ENCODE peak calls at places on chromosome 16, in four cellular contexts. One of them, this sample, is unnamed.

GRCh38 chr16:4957420-4957719 is 760 bp upstream of the SEC14L5 start:
- DNase-seq in stomach: peak
- DNase-seq in CD8-positive, alpha-beta memory T cell: no peak
- DNase-seq in heart right ventricle: no peak
- DNase-seq in this sample: no peak

GRCh38 chr16:4534151-4534790 is 4.3 kb downstream of the CDIP1 start:
- DNase-seq in CD8-positive, alpha-beta memory T cell: peak
- DNase-seq in heart right ventricle: no peak
- DNase-seq in stomach: no peak
- DNase-seq in this sample: no peak

GRCh38 chr16:71894229-71894920 is 956 bp upstream of the IST1 start:
- DNase-seq in stomach: peak
- DNase-seq in heart right ventricle: peak
- DNase-seq in CD8-positive, alpha-beta memory T cell: peak
- DNase-seq in this sample: peak

GRCh38 chr16:31105677-31106213 is 2.4 kb upstream of the BCKDK start:
- DNase-seq in CD8-positive, alpha-beta memory T cell: peak
- DNase-seq in heart right ventricle: peak
- DNase-seq in stomach: peak
- DNase-seq in this sample: peak

GRCh38 chr16:64858076-64858475 is 263.8 kb downstream of the CDH11 start:
- DNase-seq in heart right ventricle: no peak
- DNase-seq in stomach: no peak
- DNase-seq in CD8-positive, alpha-beta memory T cell: no peak
- DNase-seq in this sample: no peak

GRCh38 chr16:67645397-67646121 is 615 bp downstream of the CARMIL2 start:
- DNase-seq in stomach: no peak
- DNase-seq in CD8-positive, alpha-beta memory T cell: no peak
- DNase-seq in heart right ventricle: no peak
- DNase-seq in this sample: no peak

GRCh38 chr16:3094289-3095027 is 4.6 kb downstream of the ZSCAN10 start:
- DNase-seq in heart right ventricle: no peak
- DNase-seq in stomach: peak
- DNase-seq in CD8-positive, alpha-beta memory T cell: peak
- DNase-seq in this sample: peak

GRCh38 chr16:70688266-70688742 is 2.5 kb upstream of the MTSS2 start:
- DNase-seq in stomach: peak
- DNase-seq in CD8-positive, alpha-beta memory T cell: no peak
- DNase-seq in heart right ventricle: no peak
- DNase-seq in this sample: no peak

GRCh38 chr16:23557779-23558330 is 328 bp downstream of the UBFD1 start:
- DNase-seq in heart right ventricle: peak
- DNase-seq in CD8-positive, alpha-beta memory T cell: peak
- DNase-seq in stomach: no peak
- DNase-seq in this sample: no peak

GRCh38 chr16:75924397-75924796 is 198.1 kb upstream of the CPHXL start:
- DNase-seq in stomach: no peak
- DNase-seq in heart right ventricle: no peak
- DNase-seq in CD8-positive, alpha-beta memory T cell: no peak
- DNase-seq in this sample: no peak

GRCh38 chr16:1082266-1082951 is 9.9 kb downstream of the SSTR5 start:
- DNase-seq in stomach: no peak
- DNase-seq in heart right ventricle: no peak
- DNase-seq in CD8-positive, alpha-beta memory T cell: no peak
- DNase-seq in this sample: no peak

GRCh38 chr16:7745321-7745720 is 412.7 kb downstream of the RBFOX1 start:
- DNase-seq in CD8-positive, alpha-beta memory T cell: no peak
- DNase-seq in stomach: no peak
- DNase-seq in heart right ventricle: no peak
- DNase-seq in this sample: no peak

GRCh38 chr16:88697831-88698693 is 8.1 kb downstream of the RNF166 start:
- DNase-seq in heart right ventricle: no peak
- DNase-seq in CD8-positive, alpha-beta memory T cell: no peak
- DNase-seq in stomach: no peak
- DNase-seq in this sample: no peak

GRCh38 chr16:4358831-4359561 is 7.9 kb upstream of the PAM16 start:
- DNase-seq in CD8-positive, alpha-beta memory T cell: peak
- DNase-seq in stomach: peak
- DNase-seq in heart right ventricle: peak
- DNase-seq in this sample: peak

GRCh38 chr16:12439443-12440232 is 364.0 kb downstream of the CPPED1 start:
- DNase-seq in CD8-positive, alpha-beta memory T cell: no peak
- DNase-seq in stomach: no peak
- DNase-seq in heart right ventricle: no peak
- DNase-seq in this sample: no peak

GRCh38 chr16:24291932-24292331 is 35.8 kb downstream of the CACNG3 start:
- DNase-seq in CD8-positive, alpha-beta memory T cell: no peak
- DNase-seq in heart right ventricle: no peak
- DNase-seq in stomach: no peak
- DNase-seq in this sample: no peak

GRCh38 chr16:35146031-35146710 is 1686.8 kb downstream of the TP53TG3F start:
- DNase-seq in CD8-positive, alpha-beta memory T cell: no peak
- DNase-seq in heart right ventricle: no peak
- DNase-seq in stomach: no peak
- DNase-seq in this sample: no peak

GRCh38 chr16:86836503-86837125 is 258.3 kb downstream of the FOXL1 start:
- DNase-seq in CD8-positive, alpha-beta memory T cell: no peak
- DNase-seq in heart right ventricle: no peak
- DNase-seq in stomach: no peak
- DNase-seq in this sample: no peak

GRCh38 chr16:88819126-88819525 is 7.4 kb upstream of the APRT start:
- DNase-seq in CD8-positive, alpha-beta memory T cell: no peak
- DNase-seq in stomach: no peak
- DNase-seq in heart right ventricle: no peak
- DNase-seq in this sample: no peak

GRCh38 chr16:61042736-61043135 is 993.5 kb downstream of the CDH8 start:
- DNase-seq in CD8-positive, alpha-beta memory T cell: no peak
- DNase-seq in stomach: no peak
- DNase-seq in heart right ventricle: no peak
- DNase-seq in this sample: no peak

GRCh38 chr16:62738631-62739030 is 702.4 kb upstream of the CDH8 start:
- DNase-seq in heart right ventricle: no peak
- DNase-seq in stomach: no peak
- DNase-seq in CD8-positive, alpha-beta memory T cell: no peak
- DNase-seq in this sample: no peak

GRCh38 chr16:71693168-71693567 is 31.3 kb downstream of the PHLPP2 start:
- DNase-seq in heart right ventricle: no peak
- DNase-seq in CD8-positive, alpha-beta memory T cell: no peak
- DNase-seq in stomach: no peak
- DNase-seq in this sample: no peak

GRCh38 chr16:56353054-56353921 is 72.1 kb downstream of the AMFR start:
- DNase-seq in heart right ventricle: no peak
- DNase-seq in stomach: peak
- DNase-seq in CD8-positive, alpha-beta memory T cell: no peak
- DNase-seq in this sample: no peak

GRCh38 chr16:54171855-54172537 is 114.6 kb downstream of the IRX3 start:
- DNase-seq in stomach: no peak
- DNase-seq in heart right ventricle: no peak
- DNase-seq in CD8-positive, alpha-beta memory T cell: no peak
- DNase-seq in this sample: no peak

GRCh38 chr16:50154369-50154947 is 1.4 kb downstream of the TENT4B start:
- DNase-seq in CD8-positive, alpha-beta memory T cell: no peak
- DNase-seq in stomach: no peak
- DNase-seq in heart right ventricle: peak
- DNase-seq in this sample: no peak

GRCh38 chr16:66511615-66512500 is 38.1 kb downstream of the TK2 start:
- DNase-seq in heart right ventricle: no peak
- DNase-seq in stomach: peak
- DNase-seq in CD8-positive, alpha-beta memory T cell: no peak
- DNase-seq in this sample: no peak

GRCh38 chr16:31486036-31486435 is 3.1 kb downstream of the SLC5A2 start:
- DNase-seq in heart right ventricle: no peak
- DNase-seq in CD8-positive, alpha-beta memory T cell: no peak
- DNase-seq in stomach: no peak
- DNase-seq in this sample: no peak

GRCh38 chr16:25633549-25633948 is 58.2 kb upstream of the HS3ST4 start:
- DNase-seq in CD8-positive, alpha-beta memory T cell: no peak
- DNase-seq in stomach: no peak
- DNase-seq in heart right ventricle: no peak
- DNase-seq in this sample: no peak

GRCh38 chr16:81357711-81358270 is 43.0 kb downstream of the GAN start:
- DNase-seq in stomach: no peak
- DNase-seq in heart right ventricle: no peak
- DNase-seq in CD8-positive, alpha-beta memory T cell: no peak
- DNase-seq in this sample: no peak

GRCh38 chr16:1311212-1311737 is 1.8 kb downstream of the UBE2I start:
- DNase-seq in heart right ventricle: no peak
- DNase-seq in stomach: no peak
- DNase-seq in CD8-positive, alpha-beta memory T cell: no peak
- DNase-seq in this sample: no peak

GRCh38 chr16:30748634-30749445 is 615 bp downstream of the PHKG2 start:
- DNase-seq in heart right ventricle: peak
- DNase-seq in CD8-positive, alpha-beta memory T cell: no peak
- DNase-seq in stomach: no peak
- DNase-seq in this sample: no peak

GRCh38 chr16:47561286-47561685 is 100.2 kb downstream of the PHKB start:
- DNase-seq in CD8-positive, alpha-beta memory T cell: no peak
- DNase-seq in heart right ventricle: no peak
- DNase-seq in stomach: no peak
- DNase-seq in this sample: no peak